ENCODE peak calls at places on chromosomes 6 and 20, in ten cellular contexts. V is fibroblast of lung, N is GM23338, E is mammary epithelial cell, W is lower lobe of right lung, A is lung, X is esophagus squamous epithelium, L is heart left ventricle, K is keratinocyte, C is MM.1S. Y is an unnamed sample. For H3K27me3 and H3K36me3, the result is how much of the 10 kb centered on the place peaks cover.

GRCh38 chr6:31070711-31071197 is 41.6 kb downstream of the C6orf15 start:
- DNase-seq in E (peak), W (no peak), A (no peak), X (no peak), N (peak), C (no peak), V (peak), K (no peak), L (peak), Y (no peak)

GRCh38 chr20:48630342-48631075 is 197.3 kb downstream of the PREX1 start:
- DNase-seq in N (peak), C (no peak), L (no peak), A (no peak), V (peak), K (no peak), E (no peak), W (peak), X (no peak), Y (no peak)

GRCh38 chr6:31405996-31406395 is 2.6 kb downstream of the MICA start:
- DNase-seq in A (no peak), K (no peak), E (no peak), C (no peak), N (no peak), X (no peak), L (no peak), V (no peak), W (no peak), Y (no peak)

GRCh38 chr20:1391640-1392442 is 1.0 kb downstream of the FKBP1A start:
- DNase-seq in V (peak), N (peak), X (no peak), A (no peak), K (no peak), W (peak), L (no peak), C (no peak), E (peak), Y (no peak)

GRCh38 chr6:113291751-113292445 is 565.2 kb upstream of the MARCKS start:
- DNase-seq in C (no peak), L (no peak), A (no peak), K (no peak), V (peak), E (no peak), W (no peak), N (no peak), X (no peak), Y (no peak)

GRCh38 chr6:38164671-38165108 is 345.2 kb downstream of the ZFAND3 start:
- DNase-seq in K (no peak), X (no peak), C (no peak), N (no peak), V (no peak), A (no peak), E (no peak), W (no peak), L (no peak), Y (no peak)

GRCh38 chr6:7285416-7285815 is 27.6 kb downstream of the SSR1 start:
- DNase-seq in K (no peak), E (no peak), A (no peak), W (no peak), X (no peak), L (no peak), C (no peak), V (no peak), N (no peak), Y (no peak)

GRCh38 chr6:107491791-107492674 is 2.1 kb downstream of the SOBP start:
- DNase-seq in W (no peak), E (peak), V (peak), N (no peak), L (peak), X (no peak), A (no peak), C (no peak), K (no peak), Y (peak)

GRCh38 chr6:135181333-135182119 is 418 bp downstream of the MYB start:
- DNase-seq in N (peak), V (peak), C (peak), L (no peak), W (no peak), A (no peak), K (no peak), E (peak), X (no peak), Y (no peak)

GRCh38 chr6:39495640-39496039 is 173.1 kb upstream of the KCNK16 start:
- DNase-seq in X (no peak), C (no peak), L (no peak), W (no peak), A (no peak), E (no peak), N (peak), V (no peak), K (no peak), Y (no peak)

GRCh38 chr6:134295953-134296553 is 21.9 kb downstream of the SGK1 start:
- DNase-seq in X (no peak), C (peak), L (peak), K (peak), V (peak), A (peak), N (peak), E (peak), W (no peak), Y (peak)

GRCh38 chr6:132929141-132929540 is 114.8 kb downstream of the RPS12 start:
- DNase-seq in N (no peak), X (no peak), A (no peak), C (no peak), E (no peak), W (no peak), L (no peak), K (no peak), V (peak), Y (no peak)

GRCh38 chr6:219019-219570 is 73.2 kb upstream of the DUSP22 start:
- DNase-seq in A (no peak), X (no peak), N (no peak), E (no peak), V (no peak), C (no peak), K (no peak), W (no peak), L (no peak), Y (no peak)

GRCh38 chr20:51937780-51938179 is 135.5 kb upstream of the SALL4 start:
- DNase-seq in K (no peak), N (no peak), W (no peak), E (no peak), A (no peak), C (no peak), V (no peak), X (no peak), L (no peak), Y (no peak)

GRCh38 chr6:106089981-106090380 is 3.8 kb downstream of the PRDM1 start:
- DNase-seq in N (no peak), C (peak), V (peak), K (no peak), E (no peak), A (no peak), L (no peak), W (no peak), X (no peak), Y (no peak)

GRCh38 chr20:43459022-43459942 is 1.6 kb downstream of the SRSF6 start:
- DNase-seq in N (no peak), X (no peak), V (peak), K (no peak), E (peak), L (no peak), C (no peak), A (no peak), W (no peak), Y (no peak)

GRCh38 chr6:27100921-27101320 is 146.6 kb upstream of the PRSS16 start:
- DNase-seq in X (no peak), W (no peak), E (no peak), N (no peak), L (no peak), A (no peak), C (no peak), K (no peak), V (no peak), Y (no peak)

GRCh38 chr6:33858053-33858475 is 54.3 kb upstream of the MLN start:
- DNase-seq in E (no peak), N (no peak), V (no peak), L (no peak), A (no peak), W (no peak), X (no peak), C (no peak), K (no peak), Y (no peak)

GRCh38 chr6:107740496-107741190 is 83.5 kb downstream of the SCML4 start:
- DNase-seq in C (peak), E (no peak), K (no peak), W (no peak), N (no peak), X (no peak), A (no peak), V (no peak), L (no peak), Y (no peak)

GRCh38 chr20:19302714-19303113 is 90.3 kb downstream of the SLC24A3 start:
- DNase-seq in E (no peak), W (no peak), C (no peak), K (no peak), N (no peak), L (no peak), X (no peak), V (no peak), A (no peak), Y (no peak)

GRCh38 chr6:74578339-74578738 is 627.5 kb downstream of the COL12A1 start:
- DNase-seq in E (peak), L (no peak), K (no peak), V (peak), W (no peak), X (no peak), A (no peak), C (no peak), N (no peak), Y (peak)

GRCh38 chr20:54625497-54625896 is 150.1 kb downstream of the DOK5 start:
- DNase-seq in N (no peak), C (no peak), L (no peak), K (no peak), E (no peak), V (no peak), X (no peak), A (no peak), W (no peak), Y (no peak)

GRCh38 chr6:169160855-169161560 is 92.6 kb downstream of the THBS2 start:
- DNase-seq in W (no peak), E (no peak), A (peak), C (no peak), K (no peak), X (no peak), V (no peak), L (no peak), N (no peak), Y (no peak)

GRCh38 chr6:35048631-35049083 is 92.5 kb downstream of the TCP11 start:
- DNase-seq in A (no peak), N (peak), W (no peak), C (peak), K (no peak), L (peak), E (no peak), X (no peak), V (peak), Y (no peak)

GRCh38 chr6:159676804-159677203 is 16.2 kb downstream of the SOD2 start:
- DNase-seq in W (no peak), A (no peak), E (no peak), L (no peak), X (no peak), V (no peak), N (no peak), K (no peak), C (no peak), Y (no peak)

GRCh38 chr6:136312975-136313374 is 23.3 kb upstream of the BCLAF1 start:
- DNase-seq in W (no peak), N (no peak), L (no peak), A (no peak), X (no peak), C (no peak), V (no peak), K (no peak), E (peak), Y (no peak)

GRCh38 chr6:125296461-125296860 is 5.3 kb downstream of the HDDC2 start:
- DNase-seq in W (no peak), X (no peak), E (no peak), N (no peak), K (no peak), V (peak), A (no peak), C (no peak), L (no peak), Y (no peak)

GRCh38 chr20:62874745-62875344 is 13.2 kb upstream of the TCFL5 start:
- DNase-seq in X (no peak), N (no peak), L (no peak), V (peak), K (no peak), E (no peak), W (no peak), C (no peak), A (no peak), Y (no peak)

GRCh38 chr6:121645100-121645745 is 209.8 kb downstream of the GJA1 start:
- DNase-seq in V (peak), X (no peak), E (no peak), C (no peak), A (no peak), W (no peak), K (no peak), L (no peak), N (no peak), Y (no peak)

GRCh38 chr20:45798935-45799642 is 7.3 kb downstream of the DNTTIP1 start:
- DNase-seq in N (peak), K (no peak), V (no peak), C (peak), L (peak), E (peak), W (peak), X (no peak), A (peak), Y (no peak)

GRCh38 chr6:95364016-95364604 is 213.2 kb upstream of the MANEA start:
- DNase-seq in N (peak), X (no peak), K (no peak), L (no peak), A (no peak), E (no peak), C (peak), W (no peak), V (peak), Y (no peak)

GRCh38 chr6:23637296-23637695 is 488.7 kb upstream of the NRSN1 start:
- DNase-seq in E (no peak), L (no peak), K (no peak), C (no peak), N (no peak), V (no peak), A (no peak), X (no peak), W (no peak), Y (no peak)

GRCh38 chr20:44616604-44616964 is 34.2 kb downstream of the PKIG start:
- DNase-seq in C (no peak), A (no peak), L (peak), V (no peak), N (peak), K (no peak), X (no peak), W (no peak), E (no peak), Y (no peak)

GRCh38 chr20:61890210-61890609 is 175.5 kb downstream of the TAF4 start:
- DNase-seq in V (no peak), X (no peak), C (no peak), K (no peak), E (no peak), W (no peak), N (no peak), A (no peak), L (no peak), Y (no peak)

GRCh38 chr6:127298475-127298874 is 31.8 kb downstream of the RNF146 start:
- DNase-seq in W (no peak), A (no peak), L (no peak), C (no peak), V (no peak), E (no peak), X (no peak), N (no peak), K (no peak), Y (no peak)

GRCh38 chr6:148671952-148672351 is 74.9 kb upstream of the UST start:
- DNase-seq in L (no peak), A (no peak), N (no peak), W (no peak), C (no peak), K (no peak), E (no peak), V (no peak), X (no peak), Y (no peak)

GRCh38 chr6:148667395-148667794 is 79.4 kb upstream of the UST start:
- DNase-seq in N (no peak), X (no peak), K (no peak), W (no peak), E (no peak), A (no peak), C (no peak), L (no peak), V (no peak), Y (no peak)

GRCh38 chr6:148671085-148671484 is 75.7 kb upstream of the UST start:
- DNase-seq in K (no peak), W (no peak), V (no peak), E (no peak), C (no peak), N (peak), A (no peak), X (no peak), L (no peak), Y (no peak)
- TF ChIP-seq CTCF in K (no peak), W (no peak), V (no peak), E (no peak), C (no peak), N (no peak), A (no peak), X (no peak), L (no peak), Y (no peak)

GRCh38 chr20:50929299-50930138 is 1.7 kb downstream of the ADNP start:
- DNase-seq in E (peak), K (peak), N (peak), X (peak), V (peak), L (peak), C (peak), A (peak), W (peak), Y (peak)
- H3K27me3 ChIP-seq in E (under half), K (under half), N (under half), X (under half), V (under half), L (under half), C (under half), A (under half), W (under half), Y (under half)

GRCh38 chr20:63934271-63935068 is 21.7 kb downstream of the UCKL1 start:
- DNase-seq in N (peak), W (no peak), A (no peak), X (no peak), C (no peak), L (no peak), V (no peak), K (no peak), E (no peak), Y (no peak)

GRCh38 chr20:63933646-63934045 is 22.6 kb downstream of the UCKL1 start:
- DNase-seq in L (no peak), C (no peak), E (no peak), A (no peak), W (no peak), X (no peak), V (no peak), K (no peak), N (no peak), Y (no peak)

GRCh38 chr20:63931735-63932134 is 24.5 kb downstream of the UCKL1 start:
- DNase-seq in W (no peak), V (no peak), K (no peak), N (no peak), L (no peak), A (no peak), X (no peak), C (no peak), E (no peak), Y (no peak)

GRCh38 chr20:63930971-63931553 is 25.2 kb downstream of the UCKL1 start:
- DNase-seq in N (no peak), L (peak), K (no peak), V (no peak), A (no peak), X (no peak), E (no peak), C (no peak), W (no peak), Y (no peak)

GRCh38 chr20:63932606-63933160 is 23.5 kb downstream of the UCKL1 start:
- DNase-seq in N (no peak), E (no peak), W (no peak), X (no peak), V (no peak), C (no peak), L (no peak), K (no peak), A (no peak), Y (no peak)
- H3K36me3 ChIP-seq in N (under half), E (under half), W (half or more), X (half or more), V (under half), C (under half), L (half or more), K (half or more), A (half or more), Y (under half)

GRCh38 chr6:109079981-109080380 is 14.7 kb downstream of the SESN1 start:
- DNase-seq in K (no peak), X (no peak), V (no peak), C (no peak), L (peak), W (no peak), E (no peak), A (no peak), N (no peak), Y (no peak)

GRCh38 chr6:109081516-109081915 is 13.1 kb downstream of the SESN1 start:
- DNase-seq in E (no peak), C (no peak), N (no peak), V (no peak), L (no peak), W (no peak), K (no peak), A (no peak), X (no peak), Y (no peak)

GRCh38 chr6:109081026-109081425 is 13.6 kb downstream of the SESN1 start:
- DNase-seq in A (no peak), L (no peak), N (no peak), X (no peak), C (no peak), W (no peak), V (no peak), E (no peak), K (no peak), Y (no peak)

GRCh38 chr6:109083657-109084056 is 11.0 kb downstream of the SESN1 start:
- DNase-seq in L (no peak), E (no peak), A (no peak), N (no peak), V (no peak), X (no peak), C (peak), K (no peak), W (no peak), Y (no peak)

GRCh38 chr6:109082178-109082577 is 12.5 kb downstream of the SESN1 start:
- DNase-seq in N (peak), K (no peak), L (no peak), W (no peak), E (peak), A (no peak), C (no peak), V (peak), X (no peak), Y (no peak)
- TF ChIP-seq CTCF in N (peak), K (no peak), L (no peak), W (no peak), E (no peak), A (no peak), C (no peak), V (no peak), X (peak), Y (no peak)

GRCh38 chr6:154732824-154733609 is at the start of gene SCAF8:
- DNase-seq in N (peak), X (peak), W (peak), A (peak), K (no peak), C (peak), L (peak), V (peak), E (peak), Y (no peak)
- H3K27me3 ChIP-seq in N (under half), X (under half), W (under half), A (under half), K (under half), C (under half), L (under half), V (under half), E (under half), Y (under half)